ENCODE peak calls at places on chromosome 13, in four cellular contexts. Y is H1, B is SK-N-SH, F is K562. I is an unnamed sample.

GRCh38 chr13:78712866-78713265 is 53.9 kb upstream of the OBI1 start:
- DNase-seq in Y (no peak), B (no peak), F (no peak), I (no peak)

GRCh38 chr13:29227560-29227959 is 367.9 kb downstream of the SLC7A1 start:
- DNase-seq in Y (no peak), B (no peak), F (no peak), I (no peak)

GRCh38 chr13:110467516-110467915 is 94.0 kb downstream of the RAB20 start:
- DNase-seq in Y (no peak), B (no peak), F (no peak), I (no peak)

GRCh38 chr13:57878291-57878690 is 246.7 kb downstream of the PCDH17 start:
- DNase-seq in Y (no peak), B (no peak), F (no peak), I (no peak)

GRCh38 chr13:99404005-99404755 is 97.0 kb upstream of the GPR183 start:
- DNase-seq in Y (no peak), B (no peak), F (no peak), I (no peak)

GRCh38 chr13:93766719-93767118 is 540.1 kb downstream of the GPC6 start:
- DNase-seq in Y (no peak), B (no peak), F (no peak), I (no peak)

GRCh38 chr13:110597041-110597689 is 18.2 kb upstream of the NAXD start:
- DNase-seq in Y (no peak), B (no peak), F (no peak), I (no peak)

GRCh38 chr13:36815069-36815468 is 4.0 kb upstream of the RFXAP start:
- DNase-seq in Y (no peak), B (peak), F (peak), I (no peak)

GRCh38 chr13:107574517-107575215 is 640.7 kb downstream of the LIG4 start:
- DNase-seq in Y (peak), B (no peak), F (no peak), I (no peak)

GRCh38 chr13:35378939-35379338 is 97.5 kb downstream of the MAB21L1 start:
- DNase-seq in Y (no peak), B (no peak), F (no peak), I (no peak)

GRCh38 chr13:31980842-31981241 is 50.7 kb upstream of the FRY start:
- DNase-seq in Y (no peak), B (no peak), F (no peak), I (no peak)

GRCh38 chr13:70424928-70425327 is 316.7 kb upstream of the KLHL1 start:
- DNase-seq in Y (no peak), B (no peak), F (no peak), I (no peak)

GRCh38 chr13:47908200-47908902 is 92.7 kb downstream of the SUCLA2 start:
- DNase-seq in Y (no peak), B (no peak), F (no peak), I (no peak)

GRCh38 chr13:107901996-107902562 is 313.3 kb downstream of the LIG4 start:
- DNase-seq in Y (no peak), B (no peak), F (peak), I (no peak)

GRCh38 chr13:102097708-102098107 is 304.1 kb downstream of the FGF14 start:
- DNase-seq in Y (no peak), B (no peak), F (no peak), I (no peak)

GRCh38 chr13:29359181-29359580 is 236.3 kb downstream of the SLC7A1 start:
- DNase-seq in Y (no peak), B (no peak), F (no peak), I (no peak)

GRCh38 chr13:72864142-72865035 is 82.5 kb downstream of the PIBF1 start:
- DNase-seq in Y (no peak), B (no peak), F (no peak), I (no peak)

GRCh38 chr13:97212540-97213146 is 9.5 kb upstream of the MBNL2 start:
- DNase-seq in Y (no peak), B (no peak), F (no peak), I (peak)

GRCh38 chr13:97214921-97215320 is 7.2 kb upstream of the MBNL2 start:
- DNase-seq in Y (no peak), B (no peak), F (no peak), I (no peak)

GRCh38 chr13:97215325-97215724 is 6.8 kb upstream of the MBNL2 start:
- DNase-seq in Y (no peak), B (no peak), F (no peak), I (no peak)

GRCh38 chr13:97211986-97212385 is 10.1 kb upstream of the MBNL2 start:
- DNase-seq in Y (no peak), B (no peak), F (no peak), I (no peak)

GRCh38 chr13:97211357-97211756 is 10.8 kb upstream of the MBNL2 start:
- DNase-seq in Y (no peak), B (no peak), F (no peak), I (no peak)
- TF ChIP-seq TEAD4 in Y (no peak), B (no peak), F (no peak), I (no peak)

GRCh38 chr13:49649963-49650312 is 21.6 kb downstream of the ARL11 start:
- DNase-seq in Y (no peak), B (no peak), F (no peak), I (no peak)

GRCh38 chr13:49646688-49647087 is 18.4 kb downstream of the ARL11 start:
- DNase-seq in Y (no peak), B (no peak), F (no peak), I (no peak)

GRCh38 chr13:49652691-49653305 is 24.5 kb downstream of the ARL11 start:
- DNase-seq in Y (no peak), B (peak), F (peak), I (peak)

GRCh38 chr13:49651775-49652690 is 23.7 kb downstream of the ARL11 start:
- DNase-seq in Y (no peak), B (no peak), F (no peak), I (no peak)

GRCh38 chr13:49649244-49649962 is 21.1 kb downstream of the ARL11 start:
- DNase-seq in Y (no peak), B (no peak), F (peak), I (no peak)
- TF ChIP-seq CTCF in Y (peak), B (peak), F (peak), I (no peak)

GRCh38 chr13:30863796-30864195 is 42.3 kb upstream of the MEDAG start:
- DNase-seq in Y (no peak), B (no peak), F (no peak), I (no peak)

GRCh38 chr13:30861836-30862467 is 44.1 kb upstream of the MEDAG start:
- DNase-seq in Y (no peak), B (no peak), F (no peak), I (no peak)

GRCh38 chr13:30861163-30861562 is 44.9 kb upstream of the MEDAG start:
- DNase-seq in Y (no peak), B (no peak), F (no peak), I (no peak)

GRCh38 chr13:30863231-30863630 is 42.8 kb upstream of the MEDAG start:
- DNase-seq in Y (peak), B (no peak), F (no peak), I (peak)

GRCh38 chr13:30862707-30863106 is 43.4 kb upstream of the MEDAG start:
- DNase-seq in Y (no peak), B (no peak), F (no peak), I (peak)
- TF ChIP-seq TEAD4 in Y (no peak), B (no peak), F (no peak), I (no peak)

GRCh38 chr13:113028336-113029060 is 59.5 kb downstream of the MCF2L start:
- DNase-seq in Y (no peak), B (no peak), F (no peak), I (no peak)

GRCh38 chr13:113027566-113027965 is 58.6 kb downstream of the MCF2L start:
- DNase-seq in Y (no peak), B (peak), F (no peak), I (no peak)

GRCh38 chr13:113029061-113029445 is 60.0 kb downstream of the MCF2L start:
- DNase-seq in Y (no peak), B (no peak), F (no peak), I (no peak)

GRCh38 chr13:113027095-113027494 is 58.1 kb downstream of the MCF2L start:
- DNase-seq in Y (no peak), B (peak), F (no peak), I (no peak)

DNA sequence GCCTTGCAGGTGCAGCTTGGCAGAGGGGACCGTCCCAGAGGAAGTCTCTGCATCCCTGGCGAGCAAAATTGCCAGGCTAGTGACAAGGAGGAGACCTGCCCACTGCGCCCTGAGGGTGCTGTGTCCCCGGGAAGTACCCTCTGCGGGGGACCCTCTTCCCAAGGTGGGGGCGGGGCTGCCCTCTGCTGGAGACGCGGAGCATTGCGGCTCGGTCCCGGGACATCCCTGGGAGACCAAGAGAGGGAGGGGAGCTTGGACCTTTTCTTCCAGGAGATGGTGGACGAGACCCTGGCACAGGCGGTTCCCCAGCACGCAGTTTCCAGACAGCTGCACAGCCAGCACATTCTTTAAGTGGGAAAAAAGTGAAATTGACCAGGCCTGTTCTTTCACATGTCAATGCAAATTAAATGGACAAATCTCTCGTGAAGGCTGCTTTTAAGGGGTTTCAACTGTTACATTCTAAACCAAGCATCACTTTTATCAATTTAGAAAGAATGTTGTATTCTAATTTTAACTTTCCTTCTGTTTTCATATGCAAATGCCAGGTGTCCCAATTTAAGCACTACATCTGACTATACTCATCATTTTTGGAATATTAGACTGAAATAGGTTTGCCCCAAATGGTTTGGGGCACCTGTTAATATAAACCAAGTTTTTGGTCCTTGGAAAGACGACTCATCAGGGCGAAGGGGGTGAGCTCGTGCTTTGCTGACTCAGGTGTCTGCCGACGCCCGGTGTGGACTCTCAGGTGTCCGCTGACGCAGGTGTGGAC is 60.7 kb downstream of the MCF2L start:
- DNase-seq in Y (no peak), B (peak), F (peak), I (peak)
- TF ChIP-seq CTCF in Y (peak), B (peak), F (peak), I (peak)

DNA sequence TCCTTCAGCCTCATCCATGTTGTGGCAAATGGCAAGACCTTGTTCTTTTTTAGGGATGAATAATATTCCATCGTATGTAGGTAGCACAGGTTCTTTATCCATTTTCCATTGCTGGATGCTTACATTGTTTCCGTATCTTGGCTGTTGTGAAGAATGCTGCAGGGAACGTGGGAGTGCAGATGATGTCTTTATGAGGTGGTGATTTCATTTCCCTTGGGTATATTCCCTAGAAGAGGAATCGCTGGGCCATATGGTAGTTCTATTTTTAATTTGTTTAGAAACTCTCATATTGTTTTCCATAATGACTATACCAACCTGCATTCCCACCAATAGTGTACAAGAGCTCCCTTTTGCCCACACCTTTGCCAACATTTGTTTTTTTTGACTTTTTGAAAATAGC is 186.3 kb upstream of the TMTC4 start:
- DNase-seq in Y (no peak), B (no peak), F (no peak), I (no peak)
- TF ChIP-seq TEAD4 in Y (no peak), B (no peak), F (no peak), I (no peak)

DNA sequence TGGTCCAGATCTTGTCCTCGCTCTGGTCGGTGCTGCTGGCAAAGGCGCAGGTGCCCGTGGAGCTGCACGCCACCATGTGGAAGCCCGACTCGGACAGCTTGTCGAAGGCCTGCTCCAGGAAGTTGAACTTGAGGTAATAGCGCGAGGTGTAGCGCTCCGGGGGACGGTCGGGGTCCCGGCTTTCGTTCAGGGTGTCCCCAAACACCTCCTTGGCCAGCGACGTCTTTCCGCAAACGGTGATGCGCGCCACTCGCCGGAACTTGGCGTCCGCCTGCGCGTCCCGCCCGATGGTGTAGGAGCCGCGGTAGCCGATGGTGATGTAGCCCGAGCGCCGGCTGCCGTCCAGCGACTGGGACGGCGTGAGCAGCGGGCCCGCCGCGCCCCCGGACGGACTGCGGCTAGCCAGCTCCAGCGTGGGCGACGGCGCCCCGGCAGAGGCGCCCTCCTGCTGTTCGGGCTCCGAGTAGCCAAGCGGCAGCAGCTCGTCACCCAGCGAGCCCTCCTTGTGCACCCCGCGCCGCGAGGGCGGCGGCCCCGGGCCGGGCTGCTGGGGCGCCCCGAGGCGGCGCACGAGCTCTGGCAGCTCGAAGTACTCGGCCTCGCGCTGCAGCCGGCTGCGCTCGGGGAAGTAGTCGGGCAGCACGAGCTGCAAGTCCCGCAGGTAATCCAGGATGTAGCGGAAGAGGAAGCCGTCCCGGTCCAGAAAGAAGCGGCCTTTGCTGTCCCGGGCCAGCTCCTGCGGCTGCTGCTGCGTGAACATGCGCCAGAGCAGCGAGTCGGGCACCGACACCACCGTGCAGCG is 801 bp downstream of the KCTD12 start:
- DNase-seq in Y (peak), B (peak), F (peak), I (peak)
- TF ChIP-seq CTCF in Y (no peak), B (peak), F (no peak), I (no peak)

DNA sequence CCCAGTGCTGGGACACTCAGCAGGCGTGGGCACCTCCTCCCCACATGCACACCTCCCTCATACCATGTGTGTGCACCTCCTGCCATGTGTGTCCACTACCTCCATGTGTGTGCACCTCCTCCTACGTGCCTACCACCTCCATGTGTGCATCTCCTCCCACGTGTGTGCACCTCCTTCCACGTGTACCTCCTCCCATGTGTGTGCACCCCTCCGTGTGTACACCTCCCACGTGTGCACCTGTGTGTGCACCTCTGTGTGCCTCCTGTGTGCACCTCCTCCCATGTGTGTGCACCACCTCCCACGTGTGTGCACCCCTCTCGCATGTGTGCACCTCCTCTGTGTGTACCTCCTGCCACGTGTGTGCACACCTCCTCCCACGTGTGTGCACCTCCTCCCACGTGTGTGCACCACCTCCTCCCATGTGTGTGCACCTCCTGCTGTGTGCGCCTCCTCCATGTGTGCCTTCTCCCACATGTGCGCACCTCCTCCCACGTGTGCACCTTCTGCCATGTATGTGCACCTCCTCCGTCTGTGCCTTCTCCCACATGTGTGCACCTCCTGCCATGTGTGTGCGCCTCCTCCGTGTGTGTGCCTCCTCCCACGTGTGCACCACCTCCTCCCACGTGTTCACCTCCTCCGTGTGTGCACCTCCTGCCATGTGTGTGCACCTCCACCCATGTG is 6.1 kb upstream of the C13orf46 start:
- DNase-seq in Y (no peak), B (no peak), F (no peak), I (no peak)
- TF ChIP-seq TEAD4 in Y (no peak), B (no peak), F (no peak), I (no peak)

DNA sequence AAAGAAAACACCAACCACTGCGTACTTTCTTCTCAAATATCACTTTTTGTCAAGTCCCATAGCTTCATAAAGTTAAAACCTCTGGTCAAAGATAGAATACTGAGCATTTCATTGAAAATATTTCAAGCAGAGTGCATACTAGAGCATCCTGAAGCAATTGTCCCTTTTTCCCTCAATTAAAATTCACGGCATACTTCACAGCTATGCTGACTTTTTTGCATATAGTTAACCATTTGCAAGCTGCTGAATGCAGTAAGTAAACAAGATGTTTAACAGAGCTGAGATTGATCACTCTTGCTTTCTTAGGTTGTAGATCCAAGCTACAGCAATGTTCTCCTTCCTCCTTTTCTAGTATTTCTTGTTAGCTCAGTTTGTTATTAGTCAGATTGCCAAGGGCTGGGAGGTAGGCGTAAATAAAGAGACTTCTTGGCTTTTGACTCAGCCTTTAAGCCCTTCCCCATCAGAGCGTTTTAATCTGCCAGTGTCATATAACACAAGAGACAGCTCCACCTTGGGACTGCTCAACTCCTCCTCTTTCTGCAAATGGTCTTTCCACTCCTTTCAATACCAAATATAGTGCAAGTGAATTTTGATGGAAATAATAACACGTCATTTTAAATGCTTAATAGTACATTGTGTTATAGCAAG is at the start of gene SLITRK6:
- DNase-seq in Y (peak), B (peak), F (no peak), I (no peak)
- TF ChIP-seq CTCF in Y (no peak), B (peak), F (no peak), I (no peak)